ENCODE peak calls at places on chromosomes 1 and 21, in five cellular contexts. U is CD4-positive, CD25-positive, alpha-beta regulatory T cell; R is activated CD4-positive, alpha-beta T cell treated with anti-CD3 and anti-CD28 coated beads, Interleukin-2, amount 50 U/mL, for 1 hour; I is HFF-Myc; D is KBM-7. C is an unnamed sample.

GRCh38 chr1:181601186-181601950 is 118.1 kb downstream of the CACNA1E start:
- DNase-seq in R (no peak), U (no peak), D (no peak), I (no peak), C (no peak)

GRCh38 chr1:164510435-164510834 is 48.5 kb upstream of the PBX1 start:
- DNase-seq in I (peak; percentile 6), R (no peak), U (no peak), D (no peak), C (no peak)

GRCh38 chr1:214425101-214425500 is 126.3 kb downstream of the PTPN14 start:
- DNase-seq in I (no peak), D (no peak), R (no peak), U (no peak), C (no peak)

GRCh38 chr1:107231291-107231690 is 90.5 kb downstream of the NTNG1 start:
- DNase-seq in D (no peak), U (no peak), R (no peak), I (no peak), C (no peak)

GRCh38 chr21:45060675-45061311 is 13.6 kb upstream of the ADARB1 start:
- DNase-seq in R (no peak), I (no peak), U (no peak), D (no peak), C (no peak)

GRCh38 chr1:117802546-117803257 is 126.7 kb downstream of the GDAP2 start:
- DNase-seq in R (no peak), D (no peak), U (no peak), I (no peak), C (no peak)

GRCh38 chr1:17875882-17876280 is 120.7 kb downstream of the ACTL8 start:
- DNase-seq in D (no peak), U (no peak), R (no peak), I (no peak), C (no peak)

GRCh38 chr1:158124034-158124433 is 56.7 kb upstream of the CD1D start:
- DNase-seq in R (no peak), U (no peak), D (no peak), I (no peak), C (no peak)

GRCh38 chr1:232221790-232222499 is 408.0 kb downstream of the SIPA1L2 start:
- DNase-seq in I (peak; percentile 37), U (no peak), R (no peak), D (no peak), C (no peak)

GRCh38 chr1:99652881-99653281 is 7.0 kb downstream of the PALMD start:
- DNase-seq in U (no peak), R (no peak), I (no peak), D (no peak), C (no peak)

GRCh38 chr1:155207578-155208405 is at the start of gene THBS3:
- DNase-seq in D (no peak), R (no peak), U (no peak), I (no peak), C (no peak)

GRCh38 chr1:247286134-247286670 is 30.3 kb downstream of the VN1R5 start:
- DNase-seq in I (no peak), D (no peak), U (no peak), R (no peak), C (no peak)

GRCh38 chr1:226891846-226892533 is 21.6 kb downstream of the PSEN2 start:
- DNase-seq in I (no peak), U (no peak), D (no peak), R (no peak), C (no peak)

GRCh38 chr1:152786077-152786476 is at the start of gene LCE1E:
- DNase-seq in U (no peak), I (no peak), R (no peak), D (no peak), C (no peak)

GRCh38 chr1:230935852-230936251 is 42.8 kb downstream of the TTC13 start:
- DNase-seq in R (no peak), D (no peak), I (no peak), U (no peak), C (no peak)

GRCh38 chr1:244280221-244280620 is 171.5 kb downstream of the ADSS2 start:
- DNase-seq in D (no peak), U (no peak), R (no peak), I (no peak), C (no peak)

GRCh38 chr1:53049574-53049967 is 12.4 kb upstream of the PODN start:
- DNase-seq in R (no peak), I (no peak), D (no peak), U (no peak), C (no peak)

GRCh38 chr1:26833432-26834405 is 7.2 kb downstream of the ZDHHC18 start:
- DNase-seq in U (peak; percentile 98), I (no peak), D (peak; percentile 69), R (peak; percentile 85), C (peak; percentile 82)

GRCh38 chr1:156533568-156534220 is 33.1 kb upstream of the MEF2D start:
- DNase-seq in I (no peak), R (no peak), U (no peak), D (no peak), C (no peak)